ENCODE peak calls at places on chromosomes 5 and 9, in seven cellular contexts. One of them, this sample, is unnamed.

GRCh38 chr9:127345566-127345965 is 51.4 kb upstream of the SLC2A8 start:
- DNase-seq in uterus: no peak
- DNase-seq in adrenal gland: no peak
- DNase-seq in A549: no peak
- DNase-seq in transverse colon: no peak
- DNase-seq in breast epithelium: no peak
- DNase-seq in NB4: no peak
- DNase-seq in this sample: no peak

GRCh38 chr5:115494570-115495289 is 49.8 kb downstream of the FEM1C start:
- DNase-seq in uterus: no peak
- DNase-seq in transverse colon: no peak
- DNase-seq in NB4: no peak
- DNase-seq in breast epithelium: no peak
- DNase-seq in A549: no peak
- DNase-seq in adrenal gland: no peak
- DNase-seq in this sample: no peak

GRCh38 chr9:132214027-132214622 is 52.3 kb downstream of the NTNG2 start:
- DNase-seq in A549: peak; percentile 72
- DNase-seq in transverse colon: no peak
- DNase-seq in uterus: peak; percentile 79
- DNase-seq in NB4: peak; percentile 31
- DNase-seq in breast epithelium: no peak
- DNase-seq in adrenal gland: peak; percentile 92
- DNase-seq in this sample: peak; percentile 95

GRCh38 chr5:6158974-6159863 is 219.1 kb downstream of the MED10 start:
- DNase-seq in uterus: no peak
- DNase-seq in NB4: no peak
- DNase-seq in breast epithelium: no peak
- DNase-seq in transverse colon: no peak
- DNase-seq in A549: peak; percentile 75
- DNase-seq in adrenal gland: peak; percentile 88
- DNase-seq in this sample: no peak

GRCh38 chr9:23702311-23702922 is 123.6 kb downstream of the ELAVL2 start:
- DNase-seq in NB4: no peak
- DNase-seq in transverse colon: no peak
- DNase-seq in A549: no peak
- DNase-seq in adrenal gland: no peak
- DNase-seq in breast epithelium: no peak
- DNase-seq in uterus: no peak
- DNase-seq in this sample: no peak

GRCh38 chr5:101102506-101102905 is 199.4 kb upstream of the ST8SIA4 start:
- DNase-seq in A549: peak; percentile 21
- DNase-seq in adrenal gland: no peak
- DNase-seq in NB4: no peak
- DNase-seq in breast epithelium: no peak
- DNase-seq in transverse colon: no peak
- DNase-seq in uterus: no peak
- DNase-seq in this sample: no peak

GRCh38 chr9:84668204-84669007 is 1.1 kb upstream of the NTRK2 start:
- DNase-seq in uterus: no peak
- DNase-seq in breast epithelium: peak; percentile 64
- DNase-seq in transverse colon: peak; percentile 60
- DNase-seq in A549: peak; percentile 67
- DNase-seq in adrenal gland: peak; percentile 43
- DNase-seq in NB4: peak; percentile 39
- DNase-seq in this sample: peak; percentile 78

GRCh38 chr9:131178382-131178781 is 53.0 kb downstream of the NUP214 start:
- DNase-seq in transverse colon: peak; percentile 68
- DNase-seq in breast epithelium: no peak
- DNase-seq in NB4: peak; percentile 80
- DNase-seq in A549: peak; percentile 88
- DNase-seq in uterus: peak; percentile 25
- DNase-seq in adrenal gland: peak; percentile 59
- DNase-seq in this sample: peak; percentile 74

GRCh38 chr5:3400659-3401058 is 195.0 kb upstream of the IRX1 start:
- DNase-seq in transverse colon: no peak
- DNase-seq in adrenal gland: no peak
- DNase-seq in A549: no peak
- DNase-seq in uterus: no peak
- DNase-seq in NB4: no peak
- DNase-seq in breast epithelium: no peak
- DNase-seq in this sample: no peak

GRCh38 chr5:157335534-157336422 is 69.9 kb downstream of the CYFIP2 start:
- DNase-seq in breast epithelium: no peak
- DNase-seq in A549: no peak
- DNase-seq in adrenal gland: no peak
- DNase-seq in NB4: no peak
- DNase-seq in uterus: no peak
- DNase-seq in transverse colon: no peak
- DNase-seq in this sample: no peak

GRCh38 chr9:135262248-135262647 is 174.8 kb downstream of the OLFM1 start:
- DNase-seq in NB4: no peak
- DNase-seq in adrenal gland: no peak
- DNase-seq in uterus: no peak
- DNase-seq in A549: no peak
- DNase-seq in transverse colon: no peak
- DNase-seq in breast epithelium: no peak
- DNase-seq in this sample: no peak

GRCh38 chr9:78618735-78619134 is 321.8 kb downstream of the PSAT1 start:
- DNase-seq in A549: no peak
- DNase-seq in uterus: no peak
- DNase-seq in NB4: no peak
- DNase-seq in transverse colon: no peak
- DNase-seq in adrenal gland: no peak
- DNase-seq in breast epithelium: no peak
- DNase-seq in this sample: no peak

GRCh38 chr5:18395126-18396110 is 761.2 kb downstream of the TAF11L14 start:
- DNase-seq in A549: no peak
- DNase-seq in breast epithelium: no peak
- DNase-seq in adrenal gland: no peak
- DNase-seq in uterus: no peak
- DNase-seq in transverse colon: no peak
- DNase-seq in NB4: no peak
- DNase-seq in this sample: no peak

GRCh38 chr5:118224546-118224945 is 763.8 kb downstream of the DTWD2 start:
- DNase-seq in breast epithelium: no peak
- DNase-seq in A549: no peak
- DNase-seq in uterus: no peak
- DNase-seq in adrenal gland: no peak
- DNase-seq in NB4: no peak
- DNase-seq in transverse colon: no peak
- DNase-seq in this sample: no peak

GRCh38 chr5:77146896-77147295 is 59.8 kb upstream of the ZBED3 start:
- DNase-seq in adrenal gland: no peak
- DNase-seq in NB4: peak; percentile 6
- DNase-seq in breast epithelium: no peak
- DNase-seq in A549: no peak
- DNase-seq in uterus: no peak
- DNase-seq in transverse colon: no peak
- DNase-seq in this sample: no peak

GRCh38 chr5:33890633-33891032 is 1.2 kb downstream of the ADAMTS12 start:
- DNase-seq in uterus: no peak
- DNase-seq in A549: peak; percentile 31
- DNase-seq in adrenal gland: peak; percentile 27
- DNase-seq in transverse colon: no peak
- DNase-seq in NB4: no peak
- DNase-seq in breast epithelium: no peak
- DNase-seq in this sample: no peak

GRCh38 chr9:10045598-10045997 is 567.2 kb downstream of the PTPRD start:
- DNase-seq in transverse colon: no peak
- DNase-seq in NB4: peak; percentile 27
- DNase-seq in A549: no peak
- DNase-seq in adrenal gland: no peak
- DNase-seq in breast epithelium: no peak
- DNase-seq in uterus: no peak
- DNase-seq in this sample: no peak

GRCh38 chr9:69149321-69149807 is 24.7 kb upstream of the TJP2 start:
- DNase-seq in uterus: no peak
- DNase-seq in transverse colon: no peak
- DNase-seq in breast epithelium: no peak
- DNase-seq in A549: no peak
- DNase-seq in NB4: no peak
- DNase-seq in adrenal gland: no peak
- DNase-seq in this sample: no peak

GRCh38 chr5:53779541-53779981 is 219.1 kb downstream of the NDUFS4 start:
- DNase-seq in transverse colon: no peak
- DNase-seq in uterus: no peak
- DNase-seq in adrenal gland: no peak
- DNase-seq in breast epithelium: no peak
- DNase-seq in A549: no peak
- DNase-seq in NB4: no peak
- DNase-seq in this sample: peak; percentile 26

GRCh38 chr5:102547659-102548058 is 48.9 kb upstream of the SLCO6A1 start:
- DNase-seq in NB4: no peak
- DNase-seq in uterus: no peak
- DNase-seq in breast epithelium: no peak
- DNase-seq in transverse colon: no peak
- DNase-seq in A549: no peak
- DNase-seq in adrenal gland: no peak
- DNase-seq in this sample: no peak

GRCh38 chr9:98807070-98807810 is at the start of gene GALNT12:
- DNase-seq in transverse colon: peak; percentile 74
- DNase-seq in breast epithelium: no peak
- DNase-seq in adrenal gland: peak; percentile 34
- DNase-seq in uterus: no peak
- DNase-seq in NB4: peak; percentile 58
- DNase-seq in A549: peak; percentile 52
- DNase-seq in this sample: no peak
- TF ChIP-seq POLR2A in transverse colon: peak; percentile 40
- TF ChIP-seq POLR2A in breast epithelium: no peak
- TF ChIP-seq POLR2A in adrenal gland: no peak
- TF ChIP-seq POLR2A in uterus: no peak
- TF ChIP-seq POLR2A in NB4: no peak
- TF ChIP-seq POLR2A in A549: peak; percentile 94
- TF ChIP-seq POLR2A in this sample: no peak

GRCh38 chr9:15306068-15306756 is 804 bp downstream of the TTC39B start:
- DNase-seq in breast epithelium: peak; percentile 79
- DNase-seq in A549: no peak
- DNase-seq in adrenal gland: peak; percentile 42
- DNase-seq in NB4: peak; percentile 55
- DNase-seq in transverse colon: peak; percentile 78
- DNase-seq in uterus: peak; percentile 67
- DNase-seq in this sample: peak; percentile 42

GRCh38 chr9:15304620-15305019 is 2.4 kb downstream of the TTC39B start:
- DNase-seq in NB4: no peak
- DNase-seq in transverse colon: no peak
- DNase-seq in uterus: no peak
- DNase-seq in adrenal gland: no peak
- DNase-seq in A549: no peak
- DNase-seq in breast epithelium: no peak
- DNase-seq in this sample: no peak

GRCh38 chr9:15308511-15308910 is 1.5 kb upstream of the TTC39B start:
- DNase-seq in A549: no peak
- DNase-seq in adrenal gland: no peak
- DNase-seq in transverse colon: no peak
- DNase-seq in uterus: no peak
- DNase-seq in NB4: no peak
- DNase-seq in breast epithelium: no peak
- DNase-seq in this sample: no peak

GRCh38 chr9:15307523-15307841 is 466 bp upstream of the TTC39B start:
- DNase-seq in uterus: no peak
- DNase-seq in breast epithelium: no peak
- DNase-seq in NB4: no peak
- DNase-seq in transverse colon: no peak
- DNase-seq in A549: no peak
- DNase-seq in adrenal gland: no peak
- DNase-seq in this sample: no peak

GRCh38 chr9:15306757-15307522 is at the start of gene TTC39B:
- DNase-seq in NB4: peak; percentile 89
- DNase-seq in uterus: peak; percentile 93
- DNase-seq in transverse colon: peak; percentile 96
- DNase-seq in A549: peak; percentile 74
- DNase-seq in adrenal gland: peak; percentile 93
- DNase-seq in breast epithelium: peak; percentile 89
- DNase-seq in this sample: peak; percentile 94
- TF ChIP-seq POLR2A in NB4: no peak
- TF ChIP-seq POLR2A in uterus: peak; percentile 79
- TF ChIP-seq POLR2A in transverse colon: peak; percentile 95
- TF ChIP-seq POLR2A in A549: peak; percentile 39
- TF ChIP-seq POLR2A in adrenal gland: peak; percentile 64
- TF ChIP-seq POLR2A in breast epithelium: peak; percentile 72
- TF ChIP-seq POLR2A in this sample: peak; percentile 78

DNA sequence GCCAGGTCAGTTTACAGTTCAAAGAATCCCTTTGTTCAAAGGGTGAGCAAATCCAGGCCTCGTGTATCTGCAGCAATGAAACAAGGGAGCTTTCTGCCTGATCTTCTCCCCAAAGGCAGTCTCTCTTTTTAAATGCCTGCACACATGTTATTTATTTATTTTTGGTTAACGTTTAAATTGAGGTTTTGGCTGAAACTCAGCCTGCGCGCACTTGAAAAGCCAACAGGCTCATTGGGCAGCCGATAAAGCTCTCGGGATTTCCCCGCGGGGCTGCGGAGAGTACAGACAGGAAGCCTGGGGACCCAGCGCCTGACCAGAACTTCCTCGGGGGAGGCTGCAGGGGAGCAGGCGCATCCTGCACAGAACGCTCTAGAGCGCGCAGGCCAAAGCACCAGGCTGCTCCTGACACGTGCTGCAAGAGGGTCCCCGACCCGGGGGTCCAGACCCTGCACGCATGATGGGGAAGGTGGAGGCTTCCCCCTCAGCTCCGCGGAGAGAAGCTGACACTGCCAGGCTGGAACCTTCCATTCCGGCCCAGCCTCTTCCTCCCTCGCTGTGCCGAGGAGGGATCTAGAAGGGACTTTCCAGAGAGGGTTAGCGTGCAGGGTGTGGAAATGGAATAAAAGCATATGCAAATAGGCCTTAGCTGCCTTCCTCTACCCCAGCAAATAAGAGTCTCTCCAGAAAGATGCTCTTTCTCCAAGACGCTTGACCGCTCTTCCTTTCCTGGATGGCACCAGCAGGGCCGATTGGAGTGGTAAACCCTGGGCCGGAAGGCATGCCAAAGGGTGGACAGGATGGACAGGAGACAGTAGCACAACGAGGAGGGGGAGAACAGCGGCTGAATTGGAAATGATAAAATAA is 46.1 kb downstream of the PTTG1 start:
- DNase-seq in A549: peak; percentile 30
- DNase-seq in NB4: peak; percentile 97
- DNase-seq in transverse colon: peak; percentile 88
- DNase-seq in breast epithelium: no peak
- DNase-seq in adrenal gland: peak; percentile 33
- DNase-seq in uterus: peak; percentile 21
- DNase-seq in this sample: peak; percentile 81
- TF ChIP-seq POLR2A in A549: no peak
- TF ChIP-seq POLR2A in NB4: peak; percentile 68
- TF ChIP-seq POLR2A in transverse colon: peak; percentile 22
- TF ChIP-seq POLR2A in breast epithelium: no peak
- TF ChIP-seq POLR2A in adrenal gland: no peak
- TF ChIP-seq POLR2A in uterus: no peak
- TF ChIP-seq POLR2A in this sample: no peak

DNA sequence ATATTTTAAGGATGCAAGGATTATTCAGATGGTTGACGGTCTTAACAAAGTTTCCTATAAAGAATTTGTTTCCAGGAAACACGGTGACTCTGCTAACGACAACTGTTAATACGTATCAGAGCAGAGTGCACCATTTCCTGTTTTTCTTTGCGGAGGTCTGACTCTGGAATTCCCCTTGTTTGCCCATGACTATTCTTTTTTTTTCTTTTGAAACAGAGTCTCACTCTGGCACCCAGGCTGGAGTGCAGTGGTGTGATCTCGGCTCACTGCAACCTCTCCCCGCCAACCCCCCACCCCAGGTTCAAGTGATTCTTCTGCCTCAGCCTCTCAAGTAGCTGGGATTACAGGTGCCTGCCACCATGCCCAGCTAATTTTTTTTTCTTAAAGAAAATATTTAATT is 115.9 kb downstream of the CDC42SE2 start:
- DNase-seq in NB4: peak; percentile 53
- DNase-seq in breast epithelium: no peak
- DNase-seq in transverse colon: no peak
- DNase-seq in uterus: no peak
- DNase-seq in A549: peak; percentile 27
- DNase-seq in adrenal gland: no peak
- DNase-seq in this sample: peak; percentile 12
- TF ChIP-seq POLR2A in NB4: no peak
- TF ChIP-seq POLR2A in breast epithelium: no peak
- TF ChIP-seq POLR2A in transverse colon: no peak
- TF ChIP-seq POLR2A in uterus: no peak
- TF ChIP-seq POLR2A in A549: no peak
- TF ChIP-seq POLR2A in adrenal gland: no peak
- TF ChIP-seq POLR2A in this sample: no peak